ENCODE peak calls at places on chromosomes 5 and 9, in ten cellular contexts. T is CD4-positive, alpha-beta memory T cell; Z is GM23248; S is ovary; H is left ventricle myocardium inferior; V is adipocyte; I is kidney; B is pancreas; G is aorta; L is mesenchymal stem cell. C is an unnamed sample.
A peak's percentile ranks its signal among the peaks of the same experiment; 100 is the strongest.

GRCh38 chr5:119275873-119276214 is 80.0 kb upstream of the TNFAIP8 start:
- DNase-seq in B (no peak), I (no peak), V (no peak), H (no peak), T (no peak), S (no peak), G (no peak), L (no peak), Z (no peak), C (no peak)

GRCh38 chr9:7578951-7579743 is 220.4 kb downstream of the DMAC1 start:
- DNase-seq in S (no peak), V (no peak), B (no peak), I (no peak), L (no peak), G (peak; percentile 37), Z (no peak), H (no peak), T (no peak), C (no peak)

GRCh38 chr9:27331393-27331792 is 34.4 kb upstream of the EQTN start:
- DNase-seq in I (no peak), V (no peak), G (no peak), B (no peak), T (no peak), Z (no peak), S (no peak), H (no peak), L (no peak), C (no peak)

GRCh38 chr9:37969130-37969529 is 65.2 kb upstream of the SLC25A51 start:
- DNase-seq in T (no peak), H (peak; percentile 57), V (peak; percentile 33), L (no peak), G (peak; percentile 78), S (no peak), Z (peak; percentile 30), B (peak; percentile 90), I (peak; percentile 61), C (no peak)

GRCh38 chr5:141330299-141331080 is at the start of gene PCDHGA1:
- DNase-seq in S (no peak), L (no peak), Z (peak; percentile 86), H (no peak), V (peak; percentile 71), T (no peak), I (no peak), B (no peak), G (no peak), C (no peak)

GRCh38 chr5:142597546-142598337 is 88.1 kb downstream of the FGF1 start:
- DNase-seq in T (no peak), V (peak; percentile 82), L (peak; percentile 79), H (no peak), B (no peak), S (no peak), Z (peak; percentile 95), G (no peak), I (no peak), C (no peak)

GRCh38 chr9:104374711-104375110 is 129.4 kb upstream of the OR13F1 start:
- DNase-seq in G (no peak), I (no peak), H (peak; percentile 42), B (no peak), L (no peak), Z (no peak), T (no peak), S (no peak), V (no peak), C (no peak)

GRCh38 chr9:7117676-7118561 is 360.1 kb downstream of the KDM4C start:
- DNase-seq in T (no peak), V (peak; percentile 84), Z (peak; percentile 84), H (no peak), I (no peak), B (no peak), L (peak; percentile 51), S (no peak), G (no peak), C (no peak)

GRCh38 chr5:72746736-72747135 is 69.7 kb upstream of the TNPO1 start:
- DNase-seq in I (no peak), S (no peak), G (no peak), Z (no peak), H (no peak), L (peak; percentile 53), V (peak; percentile 13), T (no peak), B (no peak), C (no peak)

GRCh38 chr9:16247188-16247875 is 623.1 kb downstream of the BNC2 start:
- DNase-seq in H (no peak), S (no peak), L (no peak), I (no peak), V (peak; percentile 24), Z (peak; percentile 91), B (no peak), G (peak; percentile 56), T (no peak), C (peak; percentile 66)

GRCh38 chr9:28464817-28465216 is 891.5 kb upstream of the C9orf72 start:
- DNase-seq in V (no peak), S (no peak), Z (no peak), G (no peak), H (no peak), I (no peak), B (no peak), L (no peak), T (no peak), C (no peak)

GRCh38 chr5:178241259-178241658 is 8.7 kb upstream of the PHYKPL start:
- DNase-seq in T (no peak), H (peak; percentile 42), S (no peak), V (no peak), L (no peak), I (peak; percentile 82), B (no peak), Z (no peak), G (peak; percentile 79), C (no peak)

GRCh38 chr9:81605154-81605670 is 84.1 kb downstream of the TLE1 start:
- DNase-seq in S (no peak), L (no peak), B (no peak), G (no peak), Z (no peak), T (no peak), V (no peak), H (no peak), I (peak; percentile 39), C (no peak)

GRCh38 chr5:77211013-77211690 is 672 bp downstream of the PDE8B start:
- DNase-seq in L (no peak), I (peak; percentile 55), G (no peak), B (no peak), S (no peak), V (peak; percentile 4), T (no peak), H (no peak), Z (peak; percentile 34), C (no peak)

GRCh38 chr5:104513194-104513602 is 950.6 kb upstream of the NUDT12 start:
- DNase-seq in G (no peak), S (no peak), I (no peak), B (no peak), Z (peak; percentile 2), T (no peak), H (no peak), V (peak; percentile 58), L (peak; percentile 83), C (no peak)

GRCh38 chr9:16154570-16155078 is 601.8 kb downstream of the CCDC171 start:
- DNase-seq in B (peak; percentile 48), S (peak; percentile 55), G (no peak), V (no peak), Z (peak; percentile 66), T (no peak), H (peak; percentile 30), L (no peak), I (peak; percentile 77), C (peak; percentile 36)

GRCh38 chr5:72036951-72037350 is 70.3 kb upstream of the MAP1B start:
- DNase-seq in S (no peak), I (no peak), V (peak; percentile 61), H (no peak), T (no peak), L (peak; percentile 17), Z (peak; percentile 25), B (no peak), G (no peak), C (no peak)

GRCh38 chr9:97980918-97981827 is 2.0 kb upstream of the ANP32B start:
- DNase-seq in I (no peak), H (peak; percentile 55), S (no peak), G (no peak), T (no peak), L (no peak), Z (peak; percentile 62), B (no peak), V (no peak), C (peak; percentile 62)

DNA sequence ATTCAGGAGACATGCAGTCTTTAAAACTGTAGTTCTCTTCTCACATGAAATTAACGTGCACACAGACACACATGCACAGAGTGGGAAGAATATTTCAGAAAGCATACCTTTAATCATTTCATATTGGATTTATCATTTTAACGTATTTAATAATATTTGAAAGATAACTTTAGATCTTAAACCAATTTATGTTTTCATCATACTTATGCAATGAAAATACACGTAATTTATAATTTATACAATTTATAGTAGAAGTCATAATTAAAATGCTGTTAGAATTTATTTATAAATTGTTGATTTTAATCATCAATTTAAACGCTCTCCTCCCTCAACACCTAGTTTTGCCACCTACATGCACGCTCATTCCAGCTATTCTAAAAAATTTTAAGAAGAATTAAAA is 894.9 kb upstream of the CTNND2 start:
- DNase-seq in V (no peak), G (no peak), Z (no peak), S (no peak), H (no peak), B (no peak), T (no peak), L (no peak), I (no peak), C (no peak)
- H3K9me3 ChIP-seq in V (no peaks in the 10 kb centered on the region), G (no peaks in the 10 kb centered on the region), Z (no peaks in the 10 kb centered on the region), S (no peaks in the 10 kb centered on the region), H (peaks cover 23% of the 10 kb centered on the region), B (no peaks in the 10 kb centered on the region), T (peaks cover 8% of the 10 kb centered on the region), L (peaks cover 2% of the 10 kb centered on the region), I (no peaks in the 10 kb centered on the region), C (no peaks in the 10 kb centered on the region)

GRCh38 chr5:81544351-81545001 is 150.5 kb upstream of the ACOT12 start:
- DNase-seq in B (no peak), Z (no peak), S (no peak), V (no peak), G (no peak), L (no peak), H (no peak), T (no peak), I (no peak), C (no peak)
- H3K9me3 ChIP-seq in B (no peaks in the 10 kb centered on the region), Z (no peaks in the 10 kb centered on the region), S (no peaks in the 10 kb centered on the region), V (no peaks in the 10 kb centered on the region), G (no peaks in the 10 kb centered on the region), L (no peaks in the 10 kb centered on the region), H (peaks cover 8% of the 10 kb centered on the region), T (no peaks in the 10 kb centered on the region), I (no peaks in the 10 kb centered on the region), C (no peaks in the 10 kb centered on the region)

GRCh38 chr5:150918613-150919012 is 13.8 kb upstream of the ZNF300 start:
- DNase-seq in B (no peak), I (no peak), L (peak; percentile 68), Z (peak; percentile 63), T (no peak), V (no peak), S (no peak), H (no peak), G (no peak), C (no peak)
- H3K9me3 ChIP-seq in B (peaks cover 8% of the 10 kb centered on the region), I (peaks cover 20% of the 10 kb centered on the region), L (peaks cover 96% of the 10 kb centered on the region), Z (peaks cover 5% of the 10 kb centered on the region), T (no peaks in the 10 kb centered on the region), V (peaks cover 91% of the 10 kb centered on the region), S (no peaks in the 10 kb centered on the region), H (peaks cover 100% of the 10 kb centered on the region), G (peaks cover 9% of the 10 kb centered on the region), C (no peaks in the 10 kb centered on the region)

DNA sequence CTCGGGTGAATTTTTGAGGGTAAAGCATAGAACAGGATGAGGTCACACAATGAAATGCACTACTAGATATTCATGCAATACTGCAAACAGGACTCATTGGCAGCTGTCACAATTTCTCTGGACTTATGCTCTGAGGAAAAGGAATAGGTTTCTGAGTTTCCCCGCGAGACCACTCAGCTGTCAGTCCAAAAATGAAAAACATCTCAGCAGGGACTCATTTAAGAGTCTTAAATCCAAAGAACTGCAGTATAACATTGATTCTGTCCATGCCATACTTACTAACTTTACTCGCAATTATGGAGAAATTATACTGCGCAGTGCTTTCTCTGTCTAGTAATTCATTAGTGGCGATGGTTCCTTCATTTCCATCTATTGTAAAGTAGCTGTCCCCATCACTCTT is 1070.1 kb downstream of the CDH12 start:
- DNase-seq in G (no peak), B (no peak), S (no peak), L (no peak), T (no peak), I (no peak), V (no peak), Z (no peak), H (no peak), C (no peak)
- H3K9me3 ChIP-seq in G (no peaks in the 10 kb centered on the region), B (no peaks in the 10 kb centered on the region), S (no peaks in the 10 kb centered on the region), L (no peaks in the 10 kb centered on the region), T (no peaks in the 10 kb centered on the region), I (no peaks in the 10 kb centered on the region), V (peaks cover 4% of the 10 kb centered on the region), Z (no peaks in the 10 kb centered on the region), H (peaks cover 11% of the 10 kb centered on the region), C (no peaks in the 10 kb centered on the region)

C was measured in tibial artery.